ENCODE peak calls at places on chromosomes 7 and 10, in six cellular contexts. A, O, T, G, W and N are unnamed samples.

GRCh38 chr10:130834170-130834569 is 477.4 kb downstream of the TCERG1L start:
- DNase-seq in A (no peak), O (no peak), T (no peak), G (no peak), W (no peak), N (no peak)

GRCh38 chr7:24290004-24290641 is 6.1 kb downstream of the NPY start:
- DNase-seq in A (peak), O (no peak), T (peak), G (no peak), W (no peak), N (no peak)

GRCh38 chr10:71092812-71093391 is 119.5 kb upstream of the UNC5B start:
- DNase-seq in A (no peak), O (no peak), T (no peak), G (no peak), W (no peak), N (no peak)

GRCh38 chr7:19117081-19117869 is at the start of gene TWIST1:
- DNase-seq in A (peak), O (no peak), T (peak), G (no peak), W (peak), N (peak)

GRCh38 chr7:124387056-124387455 is 354.2 kb upstream of the TMEM229A start:
- DNase-seq in A (no peak), O (no peak), T (no peak), G (no peak), W (no peak), N (no peak)

GRCh38 chr7:2029211-2029905 is 203.4 kb downstream of the MAD1L1 start:
- DNase-seq in A (no peak), O (no peak), T (no peak), G (no peak), W (no peak), N (no peak)

GRCh38 chr7:157570531-157571200 is 233.9 kb downstream of the DNAJB6 start:
- DNase-seq in A (no peak), O (no peak), T (no peak), G (no peak), W (no peak), N (no peak)

GRCh38 chr7:41582116-41582515 is 120.8 kb downstream of the INHBA start:
- DNase-seq in A (no peak), O (no peak), T (no peak), G (no peak), W (no peak), N (peak)

GRCh38 chr10:69043931-69044531 is 43.9 kb upstream of the SRGN start:
- DNase-seq in A (no peak), O (no peak), T (no peak), G (no peak), W (no peak), N (no peak)

GRCh38 chr10:54063514-54063913 is 737.5 kb downstream of the PCDH15 start:
- DNase-seq in A (no peak), O (no peak), T (no peak), G (no peak), W (no peak), N (no peak)

GRCh38 chr7:131011976-131012375 is 278.0 kb upstream of the KLF14 start:
- DNase-seq in A (peak), O (no peak), T (peak), G (no peak), W (no peak), N (peak)

GRCh38 chr10:16519908-16520861 is 1.5 kb downstream of the C1QL3 start:
- DNase-seq in A (no peak), O (no peak), T (no peak), G (no peak), W (no peak), N (no peak)

GRCh38 chr7:36742911-36743775 is 18.8 kb upstream of the AOAH start:
- DNase-seq in A (no peak), O (no peak), T (no peak), G (no peak), W (no peak), N (no peak)

GRCh38 chr10:86599041-86599440 is 55.3 kb upstream of the OPN4 start:
- DNase-seq in A (no peak), O (no peak), T (no peak), G (no peak), W (no peak), N (no peak)

GRCh38 chr7:32204361-32205018 is 134.3 kb upstream of the PDE1C start:
- DNase-seq in A (peak), O (no peak), T (peak), G (peak), W (no peak), N (peak)

GRCh38 chr10:82564353-82565218 is 689.6 kb downstream of the NRG3 start:
- DNase-seq in A (no peak), O (no peak), T (no peak), G (no peak), W (no peak), N (no peak)

GRCh38 chr10:76469675-76470074 is 1038.3 kb downstream of the LRMDA start:
- DNase-seq in A (no peak), O (no peak), T (no peak), G (no peak), W (no peak), N (no peak)

GRCh38 chr10:70561051-70561450 is 41.5 kb downstream of the PRF1 start:
- DNase-seq in A (peak), O (no peak), T (no peak), G (no peak), W (peak), N (no peak)

GRCh38 chr10:113187066-113187777 is 237.2 kb downstream of the TCF7L2 start:
- DNase-seq in A (no peak), O (no peak), T (no peak), G (peak), W (no peak), N (no peak)

GRCh38 chr7:107186242-107186641 is 17.4 kb downstream of the HBP1 start:
- DNase-seq in A (no peak), O (no peak), T (no peak), G (no peak), W (no peak), N (no peak)

GRCh38 chr7:36116347-36117200 is 36.5 kb upstream of the EEPD1 start:
- DNase-seq in A (peak), O (no peak), T (no peak), G (no peak), W (no peak), N (no peak)

GRCh38 chr10:112711366-112711765 is 238.7 kb upstream of the TCF7L2 start:
- DNase-seq in A (no peak), O (no peak), T (peak), G (no peak), W (no peak), N (no peak)

GRCh38 chr7:75945297-75946168 is 30.6 kb downstream of the POR start:
- DNase-seq in A (peak), O (no peak), T (no peak), G (no peak), W (no peak), N (no peak)

GRCh38 chr7:29318853-29319718 is 124.5 kb downstream of the CHN2 start:
- DNase-seq in A (no peak), O (no peak), T (no peak), G (no peak), W (no peak), N (no peak)

GRCh38 chr7:92717982-92718716 is 118.2 kb downstream of the CDK6 start:
- DNase-seq in A (peak), O (no peak), T (peak), G (peak), W (no peak), N (no peak)

GRCh38 chr10:127976286-127976685 is 69.4 kb downstream of the PTPRE start:
- DNase-seq in A (peak), O (no peak), T (peak), G (no peak), W (no peak), N (no peak)

GRCh38 chr10:3045471-3046209 is 21.7 kb upstream of the PFKP start:
- DNase-seq in A (peak), O (no peak), T (peak), G (peak), W (peak), N (peak)

GRCh38 chr7:87038993-87039716 is 20.3 kb downstream of the ELAPOR2 start:
- DNase-seq in A (no peak), O (no peak), T (no peak), G (no peak), W (no peak), N (no peak)

GRCh38 chr10:28300027-28300426 is 2.8 kb downstream of the MPP7 start:
- DNase-seq in A (no peak), O (no peak), T (no peak), G (no peak), W (no peak), N (no peak)